ENCODE peak calls at places on chromosomes 7 and 10, in four cellular contexts. N is adrenal gland, U is esophagus squamous epithelium, C is SK-N-SH. X is an unnamed sample.
A peak's percentile ranks its signal among the peaks of the same experiment; 100 is the strongest.

GRCh38 chr7:35252584-35252983 is 1.3 kb downstream of the TBX20 start:
- DNase-seq in U (no peak), N (no peak), C (no peak), X (no peak)

GRCh38 chr10:117421985-117422384 is 46.7 kb upstream of the PDZD8 start:
- DNase-seq in C (no peak), U (no peak), N (no peak), X (no peak)

GRCh38 chr10:131310904-131311660 is 439 bp downstream of the TCERG1L start:
- DNase-seq in C (no peak), U (no peak), N (no peak), X (no peak)

GRCh38 chr10:36494386-36494785 is 631.0 kb upstream of the ANKRD30A start:
- DNase-seq in N (no peak), U (no peak), C (no peak), X (no peak)

GRCh38 chr7:47153076-47153475 is 428.8 kb downstream of the TNS3 start:
- DNase-seq in U (no peak), C (no peak), N (peak; percentile 32), X (no peak)

GRCh38 chr10:130040817-130041330 is 69.8 kb downstream of the C10orf143 start:
- DNase-seq in C (no peak), U (no peak), N (no peak), X (peak; percentile 36)

GRCh38 chr10:114043532-114044250 is at the start of gene ADRB1:
- DNase-seq in C (peak; percentile 82), U (peak; percentile 12), N (peak; percentile 62), X (peak; percentile 83)

GRCh38 chr10:26780793-26781601 is 79.8 kb downstream of the ABI1 start:
- DNase-seq in U (no peak), N (no peak), C (no peak), X (no peak)

GRCh38 chr10:99870051-99870730 is 87.8 kb downstream of the ABCC2 start:
- DNase-seq in U (no peak), N (no peak), C (no peak), X (no peak)

GRCh38 chr10:70493660-70494234 is 15.2 kb downstream of the PALD1 start:
- DNase-seq in U (no peak), N (no peak), C (no peak), X (peak; percentile 69)

GRCh38 chr10:118953598-118953997 is 75.9 kb upstream of the NANOS1 start:
- DNase-seq in U (no peak), N (no peak), C (no peak), X (no peak)

GRCh38 chr10:118952493-118953295 is 76.8 kb upstream of the NANOS1 start:
- DNase-seq in N (no peak), U (no peak), C (no peak), X (no peak)

GRCh38 chr10:118948784-118949183 is 80.7 kb upstream of the NANOS1 start:
- DNase-seq in U (no peak), C (no peak), N (peak; percentile 16), X (no peak)

GRCh38 chr10:118951218-118951617 is 78.3 kb upstream of the NANOS1 start:
- DNase-seq in U (no peak), N (no peak), C (no peak), X (no peak)

DNA sequence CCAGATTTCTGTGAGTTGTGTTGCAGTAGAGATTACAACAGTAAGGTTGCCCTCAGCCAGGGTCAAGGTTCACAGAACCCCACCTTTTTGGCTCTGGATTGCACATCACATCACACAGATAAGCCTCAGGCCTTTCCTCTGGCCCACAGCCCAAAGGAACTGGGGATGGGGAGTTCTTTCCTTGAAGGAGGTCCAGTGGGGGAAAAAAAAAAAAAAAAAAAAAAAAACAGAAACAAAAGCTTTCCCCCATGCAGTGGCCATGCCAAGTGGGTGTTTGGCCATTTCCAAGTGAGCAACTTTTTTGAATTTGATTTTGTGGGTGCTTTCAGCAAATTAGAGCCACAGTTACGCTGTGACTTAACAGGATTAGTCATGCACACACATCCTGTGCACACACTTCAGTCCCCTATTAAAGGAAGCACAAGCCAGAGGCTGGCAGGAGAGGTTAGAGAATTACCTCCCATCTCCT is 79.3 kb upstream of the NANOS1 start:
- DNase-seq in U (no peak), C (no peak), N (no peak), X (no peak)
- H3K27ac ChIP-seq in U (no peak overlapping the region), C (no peak overlapping the region), N (peak overlapping the region; percentile 10), X (no peak overlapping the region)

DNA sequence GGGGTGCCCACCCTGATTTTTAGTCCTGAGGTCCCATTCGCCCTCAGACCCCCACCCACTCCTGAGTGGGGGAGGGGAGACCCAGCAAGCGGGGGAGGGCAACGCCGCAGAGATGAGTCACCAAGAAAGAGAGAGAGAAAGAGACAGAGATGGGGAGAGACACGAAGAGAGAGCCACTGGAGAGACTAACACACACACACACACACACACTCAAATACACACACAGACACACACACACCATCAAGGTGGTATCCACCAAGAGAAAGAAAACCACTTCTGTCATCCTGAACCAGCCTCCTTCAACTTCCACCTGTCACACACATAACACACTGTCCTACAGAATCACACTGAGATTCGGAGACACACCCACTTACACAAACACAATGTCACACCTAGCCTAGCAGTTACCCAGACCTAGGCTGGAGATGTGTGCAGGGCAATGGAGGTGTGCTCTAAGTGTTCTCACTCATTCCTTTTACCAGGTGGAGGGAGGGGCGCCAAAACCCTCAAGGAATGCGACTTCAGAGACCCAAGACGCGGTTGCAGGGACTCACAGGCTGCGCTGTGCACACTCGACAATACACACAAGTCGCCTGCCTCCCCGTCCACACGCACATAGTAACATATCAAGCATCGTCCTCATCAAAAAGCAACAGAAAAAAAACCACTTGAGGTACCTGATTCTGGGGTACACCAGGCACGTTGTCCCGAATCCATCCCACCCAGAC is 3.9 kb upstream of the VGF start:
- DNase-seq in U (no peak), N (no peak), C (peak; percentile 30), X (no peak)
- H3K27me3 ChIP-seq in U (peaks cover 91% of the 10 kb centered on the region), N (peaks cover 67% of the 10 kb centered on the region), C (no peaks in the 10 kb centered on the region), X (peaks cover 4% of the 10 kb centered on the region)

DNA sequence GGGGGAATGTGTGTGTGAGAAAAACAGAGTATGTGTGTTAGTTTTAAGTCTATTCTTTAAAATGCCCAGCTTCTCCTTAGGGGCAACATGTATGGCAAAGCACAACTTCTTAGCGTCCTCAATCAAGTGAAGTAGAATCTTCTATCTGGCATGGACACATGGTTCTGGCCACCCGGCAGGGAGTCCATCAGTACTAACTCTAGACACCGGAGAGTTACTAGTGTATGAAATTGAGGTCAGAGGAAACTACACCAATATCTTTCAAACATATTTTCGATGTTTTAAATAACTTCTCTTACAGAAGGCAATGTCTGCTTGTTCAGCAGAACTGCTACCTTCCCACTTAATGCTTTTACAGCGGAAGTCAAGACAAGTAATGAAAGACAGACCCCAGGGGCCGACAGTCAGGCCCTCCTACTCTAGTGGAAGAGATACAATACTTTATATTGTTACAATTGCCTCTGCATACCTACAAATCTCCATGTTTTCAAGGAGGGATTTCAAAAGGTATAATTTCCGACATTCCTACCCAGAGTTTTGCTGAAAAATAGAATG is 89.8 kb downstream of the RNF216 start:
- DNase-seq in N (no peak), C (no peak), U (no peak), X (no peak)
- H3K4me3 ChIP-seq in N (no peak overlapping the region), C (peak overlapping the region; percentile 42), U (no peak overlapping the region), X (no peak overlapping the region)

GRCh38 chr7:66683770-66684123 is 55.1 kb downstream of the KCTD7 start:
- DNase-seq in N (no peak), C (no peak), U (no peak), X (no peak)

GRCh38 chr7:66682350-66683093 is 53.8 kb downstream of the KCTD7 start:
- DNase-seq in U (no peak), C (peak; percentile 80), N (no peak), X (peak; percentile 85)

GRCh38 chr7:66681491-66682349 is 53.0 kb downstream of the KCTD7 start:
- DNase-seq in U (peak; percentile 82), N (peak; percentile 97), C (peak; percentile 100), X (peak; percentile 98)

GRCh38 chr7:66679633-66679980 is 50.9 kb downstream of the KCTD7 start:
- DNase-seq in N (no peak), C (no peak), U (no peak), X (no peak)
- H3K27ac ChIP-seq in N (no peak overlapping the region), C (no peak overlapping the region), U (no peak overlapping the region), X (no peak overlapping the region)

DNA sequence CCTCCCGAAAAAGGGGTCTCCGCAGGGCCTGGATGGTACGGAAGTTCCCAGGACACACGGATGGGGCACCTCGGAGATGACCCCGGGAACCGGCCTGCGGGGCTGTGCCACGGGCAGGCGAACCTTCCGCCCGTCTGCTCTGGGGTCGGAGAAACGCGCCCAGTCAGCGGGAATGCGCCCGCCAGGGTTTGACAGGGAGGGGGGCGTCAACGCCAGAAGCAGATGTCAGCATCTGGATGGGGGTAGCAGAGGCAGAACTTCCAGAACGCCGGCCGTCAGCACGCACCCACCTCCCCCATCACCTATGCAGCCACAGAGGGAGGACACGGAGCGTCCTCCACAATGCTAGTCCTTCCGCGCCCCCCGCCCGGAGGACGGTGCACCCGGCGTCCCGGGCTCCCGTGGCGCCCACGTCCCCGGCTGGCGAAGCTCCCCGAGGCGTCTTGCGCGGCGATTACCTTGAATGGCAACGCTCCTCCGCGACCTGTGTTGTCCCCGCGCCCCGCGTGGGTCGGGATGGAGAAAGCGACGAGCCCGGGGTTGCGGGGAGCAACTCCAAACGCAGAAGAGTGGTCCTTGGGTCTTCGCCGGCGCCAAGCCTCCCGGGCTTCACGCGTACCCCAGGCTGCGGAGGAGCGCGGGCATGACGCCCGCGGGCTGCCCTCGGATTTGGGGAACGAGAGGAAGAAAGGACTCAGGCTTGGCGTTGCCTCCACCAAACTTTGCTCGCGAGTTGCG is 571 bp downstream of the FGFR2 start:
- DNase-seq in U (no peak), N (peak; percentile 57), C (peak; percentile 83), X (peak; percentile 79)
- H3K27me3 ChIP-seq in U (no peaks in the 10 kb centered on the region), N (no peaks in the 10 kb centered on the region), C (peaks cover 18% of the 10 kb centered on the region), X (no peaks in the 10 kb centered on the region)

GRCh38 chr7:140674356-140674800 is 1.6 kb downstream of the ADCK2 start:
- DNase-seq in U (no peak), N (no peak), C (no peak), X (peak; percentile 49)
- H3K4me3 ChIP-seq in U (no peak overlapping the region), N (no peak overlapping the region), C (peak overlapping the region; percentile 15), X (no peak overlapping the region)

GRCh38 chr7:44853391-44853790 is 5.5 kb upstream of the H2AZ2 start:
- DNase-seq in C (no peak), N (no peak), U (no peak), X (no peak)
- H3K27ac ChIP-seq in C (no peak overlapping the region), N (no peak overlapping the region), U (no peak overlapping the region), X (no peak overlapping the region)

DNA sequence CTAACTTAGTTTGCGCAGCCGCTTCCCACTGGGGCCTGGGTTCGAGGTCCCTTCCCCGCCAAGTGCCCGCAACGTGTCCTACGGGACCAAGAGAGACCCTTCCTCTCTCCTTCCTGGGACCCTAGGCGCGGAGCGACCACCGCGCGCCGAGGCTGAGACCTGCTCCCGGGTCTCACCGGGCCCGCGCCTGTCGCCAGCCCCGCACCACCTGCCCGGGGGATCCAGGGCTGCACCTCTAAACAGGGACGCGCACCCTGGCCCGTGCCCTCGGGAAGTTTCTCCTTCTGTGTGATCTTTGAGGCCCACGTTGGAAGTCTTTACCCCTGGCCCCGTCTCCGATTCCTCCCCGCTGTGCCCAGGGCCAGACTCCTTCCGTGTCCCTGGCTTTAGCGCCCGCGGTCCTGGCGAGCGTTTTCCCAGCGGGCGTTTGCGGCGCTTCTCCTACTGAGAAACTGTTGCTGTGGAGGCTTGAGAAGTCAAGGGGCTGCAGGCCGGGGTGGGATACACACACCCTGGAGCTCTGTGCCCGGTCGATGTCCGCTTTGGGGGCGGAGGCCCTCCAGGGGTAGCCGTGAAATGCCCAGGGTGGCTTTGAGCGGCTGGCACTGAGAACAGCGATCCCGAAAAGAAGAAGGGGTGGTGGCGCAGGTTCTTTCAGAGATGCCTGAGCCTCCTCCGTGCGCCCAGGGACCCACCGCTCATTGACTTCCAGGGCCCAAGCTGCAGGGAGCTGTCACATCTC is 575 bp downstream of the PLPP4 start:
- DNase-seq in C (no peak), U (no peak), N (no peak), X (no peak)
- H3K27me3 ChIP-seq in C (no peaks in the 10 kb centered on the region), U (peaks cover 20% of the 10 kb centered on the region), N (peaks cover 23% of the 10 kb centered on the region), X (no peaks in the 10 kb centered on the region)

GRCh38 chr10:14074062-14074884 is 256.5 kb downstream of the FRMD4A start:
- DNase-seq in C (peak; percentile 71), N (peak; percentile 27), U (no peak), X (peak; percentile 94)
- H3K4me3 ChIP-seq in C (peak overlapping the region; percentile 18), N (no peak overlapping the region), U (peak overlapping the region; percentile 1), X (no peak overlapping the region)

X was measured in aorta.